ENCODE peak calls at places on chromosomes 13 and 19, in five cellular contexts. Z, P, F, J and M are unnamed samples.

GRCh38 chr13:66210677-66211076 is 1019.5 kb downstream of the PCDH9 start:
- DNase-seq in Z (no peak), P (peak; percentile 88), F (no peak), J (no peak), M (no peak)

GRCh38 chr19:18780631-18781030 is 10.5 kb downstream of the COMP start:
- DNase-seq in Z (no peak), P (no peak), F (no peak), J (no peak), M (no peak)

GRCh38 chr13:43072394-43072793 is 49.0 kb downstream of the DNAJC15 start:
- DNase-seq in Z (no peak), P (no peak), F (no peak), J (no peak), M (no peak)

GRCh38 chr13:45798851-45799250 is 52.7 kb downstream of the SIAH3 start:
- DNase-seq in Z (no peak), P (no peak), F (no peak), J (no peak), M (no peak)

GRCh38 chr13:99124695-99125334 is 75.8 kb upstream of the UBAC2 start:
- DNase-seq in Z (peak; percentile 39), P (peak; percentile 55), F (no peak), J (no peak), M (no peak)

GRCh38 chr13:29954082-29955043 is 103.9 kb upstream of the UBL3 start:
- DNase-seq in Z (no peak), P (no peak), F (no peak), J (no peak), M (no peak)

GRCh38 chr19:16496613-16496983 is 404 bp downstream of the C19orf44 start:
- DNase-seq in Z (no peak), P (peak; percentile 62), F (peak; percentile 22), J (peak; percentile 70), M (no peak)

GRCh38 chr19:4066682-4067395 is at the start of gene ZBTB7A:
- DNase-seq in Z (peak; percentile 65), P (peak; percentile 80), F (peak; percentile 80), J (peak; percentile 83), M (peak; percentile 62)

GRCh38 chr13:40535345-40535836 is 131.1 kb downstream of the FOXO1 start:
- DNase-seq in Z (no peak), P (no peak), F (no peak), J (no peak), M (no peak)

GRCh38 chr13:94454906-94455305 is 24.6 kb downstream of the DCT start:
- DNase-seq in Z (no peak), P (no peak), F (no peak), J (no peak), M (no peak)

GRCh38 chr13:48728876-48729275 is 75.1 kb downstream of the CYSLTR2 start:
- DNase-seq in Z (no peak), P (no peak), F (no peak), J (no peak), M (no peak)

GRCh38 chr13:20369886-20370361 is 137.8 kb upstream of the GJB6 start:
- DNase-seq in Z (no peak), P (no peak), F (no peak), J (no peak), M (no peak)

GRCh38 chr13:35994131-35994966 is 136.8 kb downstream of the DCLK1 start:
- DNase-seq in Z (no peak), P (peak; percentile 97), F (no peak), J (peak; percentile 57), M (no peak)

GRCh38 chr13:21371011-21371410 is 88.1 kb downstream of the ZDHHC20 start:
- DNase-seq in Z (no peak), P (no peak), F (no peak), J (no peak), M (no peak)

GRCh38 chr13:106595623-106596022 is 27.7 kb upstream of the ARGLU1 start:
- DNase-seq in Z (no peak), P (no peak), F (no peak), J (peak; percentile 65), M (no peak)

GRCh38 chr13:44795176-44795575 is 194.1 kb downstream of the NUFIP1 start:
- DNase-seq in Z (no peak), P (no peak), F (no peak), J (no peak), M (no peak)

GRCh38 chr13:88526186-88526852 is 855.1 kb downstream of the SLITRK5 start:
- DNase-seq in Z (peak; percentile 40), P (no peak), F (no peak), J (no peak), M (no peak)

GRCh38 chr13:99281811-99282263 is 23.7 kb upstream of the GPR18 start:
- DNase-seq in Z (no peak), P (no peak), F (peak; percentile 51), J (no peak), M (peak; percentile 41)

GRCh38 chr13:64793592-64793991 is 2436.5 kb downstream of the PCDH9 start:
- DNase-seq in Z (no peak), P (no peak), F (no peak), J (no peak), M (no peak)

GRCh38 chr19:52695996-52696395 is 38.8 kb downstream of the ZNF611 start:
- DNase-seq in Z (no peak), P (no peak), F (no peak), J (no peak), M (no peak)

GRCh38 chr19:10788146-10788545 is 47.9 kb downstream of the TMED1 start:
- DNase-seq in Z (no peak), P (no peak), F (no peak), J (no peak), M (no peak)

GRCh38 chr19:39446365-39447084 is 1.1 kb downstream of the SUPT5H start:
- DNase-seq in Z (no peak), P (no peak), F (no peak), J (no peak), M (no peak)

GRCh38 chr13:112614835-112615234 is 26.9 kb upstream of the TUBGCP3 start:
- DNase-seq in Z (no peak), P (no peak), F (no peak), J (no peak), M (no peak)

GRCh38 chr13:43514326-43514725 is 272.4 kb downstream of the ENOX1 start:
- DNase-seq in Z (no peak), P (no peak), F (no peak), J (no peak), M (no peak)

GRCh38 chr19:18807861-18808331 is 16.8 kb upstream of the COMP start:
- DNase-seq in Z (no peak), P (no peak), F (no peak), J (no peak), M (no peak)

GRCh38 chr13:36531746-36532486 is 99.6 kb downstream of the CCNA1 start:
- DNase-seq in Z (peak; percentile 15), P (peak; percentile 73), F (no peak), J (no peak), M (no peak)

GRCh38 chr19:14530005-14530348 is 583 bp downstream of the TECR start:
- DNase-seq in Z (no peak), P (no peak), F (no peak), J (no peak), M (no peak)

GRCh38 chr13:78875792-78876580 is 217.0 kb upstream of the OBI1 start:
- DNase-seq in Z (no peak), P (no peak), F (no peak), J (no peak), M (no peak)

GRCh38 chr13:76812206-76812882 is 73.9 kb downstream of the KCTD12 start:
- DNase-seq in Z (no peak), P (no peak), F (peak; percentile 51), J (no peak), M (no peak)

GRCh38 chr13:111919826-111920225 is 147.1 kb upstream of the SOX1 start:
- DNase-seq in Z (peak; percentile 64), P (no peak), F (no peak), J (peak; percentile 7), M (no peak)

GRCh38 chr19:45153339-45154063 is 7.3 kb downstream of the NKPD1 start:
- DNase-seq in Z (no peak), P (peak; percentile 72), F (peak; percentile 21), J (peak; percentile 78), M (no peak)

GRCh38 chr13:33556828-33557227 is 261.1 kb upstream of the RFC3 start:
- DNase-seq in Z (no peak), P (no peak), F (no peak), J (no peak), M (no peak)

GRCh38 chr19:53485046-53486004 is 17.8 kb downstream of the ZNF813 start:
- DNase-seq in Z (no peak), P (no peak), F (no peak), J (no peak), M (no peak)

GRCh38 chr13:47036291-47037008 is 139.6 kb upstream of the HTR2A start:
- DNase-seq in Z (no peak), P (no peak), F (no peak), J (no peak), M (no peak)